ENCODE peak calls at places on chromosome 12, in seven cellular contexts. F is activated CD4-positive, alpha-beta T cell treated with anti-CD3 and anti-CD28 coated beads, Interleukin-2, amount 10 ng/mL, durations not matched to agents 7 days and 5 days; E is lung; X is epithelial cell of esophagus; D is T-cell; G is fibroblast of mammary gland; K is activated T-cell treated with anti-CD3 and anti-CD28 coated beads, Interleukin-2, amount 50 U/mL, for 72 hours. V is an unnamed sample.

GRCh38 chr12:8145754-8146415 is 10.9 kb upstream of the ZNF705A start:
- DNase-seq in F (no peak), E (peak), X (no peak), D (no peak), G (peak), K (no peak), V (no peak)

GRCh38 chr12:560666-561065 is 100.9 kb downstream of the B4GALNT3 start:
- DNase-seq in F (no peak), E (no peak), X (no peak), D (no peak), G (no peak), K (no peak), V (no peak)

GRCh38 chr12:110108309-110109036 is 15.7 kb upstream of the IFT81 start:
- DNase-seq in F (no peak), E (no peak), X (no peak), D (no peak), G (no peak), K (no peak), V (peak)

GRCh38 chr12:57540998-57541397 is 6.0 kb downstream of the DCTN2 start:
- DNase-seq in F (no peak), E (no peak), X (no peak), D (no peak), G (no peak), K (no peak), V (no peak)

GRCh38 chr12:6218526-6218925 is 18.3 kb downstream of the CD9 start:
- DNase-seq in F (no peak), E (no peak), X (peak), D (no peak), G (no peak), K (no peak), V (no peak)

GRCh38 chr12:466039-466438 is 6.3 kb downstream of the B4GALNT3 start:
- DNase-seq in F (no peak), E (peak), X (no peak), D (no peak), G (no peak), K (no peak), V (no peak)

GRCh38 chr12:104643921-104644669 is 187.3 kb downstream of the CHST11 start:
- DNase-seq in F (no peak), E (no peak), X (no peak), D (no peak), G (no peak), K (no peak), V (no peak)

GRCh38 chr12:89453579-89453978 is 71.0 kb downstream of the GALNT4 start:
- DNase-seq in F (no peak), E (no peak), X (peak), D (no peak), G (peak), K (no peak), V (no peak)

GRCh38 chr12:111741235-111741812 is 25.4 kb upstream of the ALDH2 start:
- DNase-seq in F (no peak), E (no peak), X (no peak), D (no peak), G (no peak), K (no peak), V (no peak)

GRCh38 chr12:105107176-105107496 is 395 bp upstream of the WASHC4 start:
- DNase-seq in F (no peak), E (no peak), X (no peak), D (no peak), G (peak), K (no peak), V (no peak)

GRCh38 chr12:116797885-116798284 is 59.8 kb downstream of the RNFT2 start:
- DNase-seq in F (no peak), E (no peak), X (no peak), D (no peak), G (no peak), K (no peak), V (no peak)

GRCh38 chr12:94768398-94769039 is 118.2 kb upstream of the TMCC3 start:
- DNase-seq in F (no peak), E (no peak), X (no peak), D (no peak), G (no peak), K (no peak), V (no peak)

GRCh38 chr12:50536831-50537537 is 32.2 kb downstream of the DIP2B start:
- DNase-seq in F (no peak), E (no peak), X (peak), D (no peak), G (no peak), K (no peak), V (no peak)

GRCh38 chr12:52155048-52155868 is 36.6 kb downstream of the KRT80 start:
- DNase-seq in F (peak), E (no peak), X (peak), D (peak), G (peak), K (no peak), V (no peak)

GRCh38 chr12:69015831-69016230 is 82.9 kb upstream of the CPM start:
- DNase-seq in F (no peak), E (no peak), X (peak), D (no peak), G (no peak), K (no peak), V (no peak)

GRCh38 chr12:16763901-16764300 is 157.9 kb upstream of the LMO3 start:
- DNase-seq in F (no peak), E (no peak), X (no peak), D (no peak), G (no peak), K (no peak), V (no peak)

GRCh38 chr12:121570467-121571283 is 10.1 kb downstream of the KDM2B start:
- DNase-seq in F (no peak), E (no peak), X (no peak), D (no peak), G (no peak), K (no peak), V (no peak)

V was measured in left lobe of liver.